ENCODE peak calls at places on chromosomes 4 and X, in nine cellular contexts. L is NCI-H2171 treated with DMSO at 0.1 percent for 48 hours, G is RCC 7860, X is fibroblast of gingiva, S is neural progenitor cell, H is sciatic nerve, F is Ammon's horn, T is NCI-H1105 treated with DMSO at 0.1 percent for 48 hours, Q is DMS79 treated with DMSO at 0.1 percent for 48 hours. V is an unnamed sample.

GRCh38 chr4:80619070-80619674 is 283.6 kb downstream of the CFAP299 start:
- DNase-seq in S (peak; percentile 36), T (no peak), F (no peak), H (no peak), X (no peak), Q (no peak), L (no peak), G (no peak), V (no peak)

GRCh38 chrX:39939678-39940077 is 158.1 kb downstream of the BCOR start:
- DNase-seq in Q (no peak), S (no peak), H (no peak), G (no peak), L (no peak), F (no peak), X (no peak), T (no peak), V (no peak)

GRCh38 chr4:184719407-184719806 is 14.5 kb downstream of the CENPU start:
- DNase-seq in Q (no peak), H (no peak), S (no peak), G (no peak), X (no peak), T (no peak), L (no peak), F (no peak), V (no peak)

GRCh38 chr4:73617256-73617655 is 3.0 kb downstream of the RASSF6 start:
- DNase-seq in H (no peak), S (no peak), L (no peak), Q (no peak), F (no peak), T (no peak), X (no peak), G (no peak), V (no peak)

GRCh38 chr4:114717432-114717831 is 118.8 kb downstream of the UGT8 start:
- DNase-seq in X (no peak), L (no peak), F (no peak), S (no peak), T (no peak), Q (no peak), G (no peak), H (no peak), V (no peak)

GRCh38 chr4:125072269-125072668 is 242.5 kb upstream of the FAT4 start:
- DNase-seq in S (no peak), T (no peak), L (no peak), Q (no peak), F (no peak), G (no peak), X (no peak), H (no peak), V (no peak)

GRCh38 chr4:70544279-70544870 is 26.0 kb downstream of the AMTN start:
- DNase-seq in H (no peak), G (no peak), X (no peak), T (no peak), Q (no peak), L (no peak), S (peak; percentile 52), F (peak; percentile 4), V (peak; percentile 19)

GRCh38 chrX:150841466-150842197 is 56.8 kb downstream of the CD99L2 start:
- DNase-seq in S (no peak), H (no peak), F (no peak), X (peak; percentile 80), G (no peak), L (no peak), Q (peak; percentile 55), T (peak; percentile 64), V (no peak)

GRCh38 chr4:8380511-8381415 is 59.8 kb downstream of the ACOX3 start:
- DNase-seq in S (no peak), Q (no peak), T (no peak), G (no peak), H (no peak), F (no peak), L (no peak), X (no peak), V (no peak)

V was measured in Caki2.